ENCODE peak calls at places on chromosomes 2 and 18, in eight cellular contexts. F is CD4-positive, alpha-beta T cell; I is esophagus squamous epithelium; C is body of pancreas; K is GM13977; M is neural crest cell; A is tibial artery; R is PC-9. S is an unnamed sample.

GRCh38 chr2:36356199-36356989 is 816 bp downstream of the CRIM1 start:
- DNase-seq in A (peak; percentile 77), F (no peak), I (no peak), R (no peak), K (peak; percentile 40), M (peak; percentile 43), C (peak; percentile 54), S (peak; percentile 45)

GRCh38 chr2:48479923-48480322 is 50.0 kb upstream of the STON1 start:
- DNase-seq in I (no peak), C (no peak), K (no peak), F (no peak), A (no peak), M (no peak), R (no peak), S (no peak)

GRCh38 chr18:35049111-35050003 is 8.1 kb downstream of the MAPRE2 start:
- DNase-seq in A (no peak), C (no peak), R (no peak), K (no peak), F (no peak), M (no peak), I (no peak), S (no peak)

GRCh38 chr2:67255933-67256615 is 141.1 kb upstream of the ETAA1 start:
- DNase-seq in M (no peak), A (no peak), R (no peak), K (no peak), F (no peak), C (no peak), I (no peak), S (no peak)

GRCh38 chr18:38980420-38980819 is 1414.8 kb upstream of the CELF4 start:
- DNase-seq in M (no peak), K (no peak), F (no peak), I (no peak), R (no peak), A (no peak), C (no peak), S (no peak)

GRCh38 chr2:134352844-134353243 is 99.0 kb downstream of the MGAT5 start:
- DNase-seq in K (no peak), C (no peak), R (no peak), M (no peak), F (no peak), I (no peak), A (no peak), S (no peak)

GRCh38 chr2:12010779-12011178 is 264.3 kb downstream of the LPIN1 start:
- DNase-seq in K (no peak), R (no peak), F (no peak), I (no peak), M (no peak), C (no peak), A (no peak), S (no peak)

GRCh38 chr2:204129591-204130270 is 193.2 kb downstream of the ICOS start:
- DNase-seq in A (no peak), R (no peak), I (no peak), M (no peak), F (no peak), C (no peak), K (no peak), S (no peak)

GRCh38 chr18:7921938-7922587 is 354.9 kb downstream of the PTPRM start:
- DNase-seq in M (no peak), C (peak; percentile 27), R (peak; percentile 41), A (no peak), I (no peak), K (no peak), F (no peak), S (no peak)

GRCh38 chr2:158733430-158733755 is 61.7 kb upstream of the DAPL1 start:
- DNase-seq in R (no peak), K (no peak), F (no peak), I (no peak), A (no peak), C (no peak), M (no peak), S (no peak)

GRCh38 chr18:79399275-79400081 is 3.7 kb downstream of the NFATC1 start:
- DNase-seq in M (no peak), C (no peak), A (no peak), I (no peak), K (no peak), R (no peak), F (no peak), S (no peak)

GRCh38 chr2:7792031-7792651 is 874.9 kb downstream of the RNF144A start:
- DNase-seq in K (no peak), M (no peak), C (peak; percentile 77), R (no peak), F (no peak), I (no peak), A (no peak), S (no peak)

GRCh38 chr2:11757101-11757500 is 10.7 kb downstream of the LPIN1 start:
- DNase-seq in F (no peak), I (no peak), A (no peak), M (no peak), C (no peak), K (no peak), R (no peak), S (no peak)

GRCh38 chr18:44552706-44553105 is 128.0 kb upstream of the SETBP1 start:
- DNase-seq in I (no peak), F (no peak), A (no peak), C (no peak), M (no peak), K (no peak), R (no peak), S (no peak)

GRCh38 chr18:44543387-44543786 is 137.3 kb upstream of the SETBP1 start:
- DNase-seq in F (no peak), A (no peak), I (no peak), R (no peak), C (no peak), K (no peak), M (no peak), S (no peak)

GRCh38 chr18:44545359-44545985 is 135.2 kb upstream of the SETBP1 start:
- DNase-seq in I (no peak), K (no peak), M (no peak), A (no peak), F (no peak), C (no peak), R (no peak), S (no peak)

GRCh38 chr18:44546954-44547353 is 133.7 kb upstream of the SETBP1 start:
- DNase-seq in A (no peak), I (no peak), R (no peak), M (no peak), K (no peak), C (no peak), F (no peak), S (no peak)

DNA sequence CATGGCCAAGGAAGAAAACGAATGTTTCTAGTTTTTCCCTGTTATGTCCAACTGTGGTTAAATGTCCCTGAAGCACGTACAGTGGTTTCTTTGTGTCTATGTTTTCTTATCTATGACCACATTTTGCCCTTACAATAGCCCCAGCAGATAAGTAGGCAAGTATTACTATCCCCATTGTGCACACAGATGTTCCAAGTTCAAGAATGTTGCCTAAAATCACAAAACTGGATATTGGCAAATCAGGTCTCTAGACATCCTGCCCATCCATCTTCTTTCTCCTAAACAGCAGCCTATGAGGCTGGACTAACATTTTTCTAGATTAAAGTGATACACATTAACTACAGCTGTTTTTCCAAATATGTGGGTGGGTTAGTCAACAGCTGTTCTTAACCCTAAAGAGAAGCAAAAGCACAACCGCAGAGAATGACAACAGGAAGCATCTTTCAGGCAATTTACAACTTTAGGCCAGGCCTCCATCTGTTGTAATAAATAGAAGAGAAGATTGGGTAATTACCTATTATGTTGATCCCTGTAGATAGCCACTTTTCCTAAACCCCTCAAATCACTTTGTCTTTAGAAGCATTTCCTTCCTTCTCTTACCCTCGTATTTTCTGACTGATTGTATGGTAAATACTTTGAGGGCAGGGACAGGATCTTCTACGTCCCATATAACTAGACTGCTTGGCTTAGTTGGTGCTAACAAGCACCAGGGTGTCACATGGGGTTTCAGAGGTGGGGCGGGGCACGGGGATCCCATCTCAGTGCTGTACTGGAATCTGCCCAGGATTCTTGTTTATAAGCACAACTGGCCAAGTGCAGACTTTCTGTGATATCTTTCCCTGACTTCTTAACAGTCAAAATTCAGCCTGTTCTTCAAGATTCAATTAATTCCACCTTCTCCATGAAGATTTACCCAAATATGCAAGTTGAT is 132.1 kb upstream of the SETBP1 start:
- DNase-seq in A (no peak), M (no peak), K (no peak), R (no peak), C (no peak), F (no peak), I (no peak), S (no peak)
- TF ChIP-seq CTCF in A (no peak), M (no peak), K (no peak), R (no peak), C (no peak), F (no peak), I (no peak), S (no peak)

GRCh38 chr2:217837001-217837491 is 165.7 kb downstream of the TNS1 start:
- DNase-seq in K (no peak), A (peak; percentile 88), F (no peak), C (peak; percentile 42), R (no peak), I (no peak), M (peak; percentile 28), S (no peak)
- TF ChIP-seq CTCF in K (no peak), A (no peak), F (no peak), C (no peak), R (no peak), I (peak; percentile 19), M (no peak), S (no peak)

DNA sequence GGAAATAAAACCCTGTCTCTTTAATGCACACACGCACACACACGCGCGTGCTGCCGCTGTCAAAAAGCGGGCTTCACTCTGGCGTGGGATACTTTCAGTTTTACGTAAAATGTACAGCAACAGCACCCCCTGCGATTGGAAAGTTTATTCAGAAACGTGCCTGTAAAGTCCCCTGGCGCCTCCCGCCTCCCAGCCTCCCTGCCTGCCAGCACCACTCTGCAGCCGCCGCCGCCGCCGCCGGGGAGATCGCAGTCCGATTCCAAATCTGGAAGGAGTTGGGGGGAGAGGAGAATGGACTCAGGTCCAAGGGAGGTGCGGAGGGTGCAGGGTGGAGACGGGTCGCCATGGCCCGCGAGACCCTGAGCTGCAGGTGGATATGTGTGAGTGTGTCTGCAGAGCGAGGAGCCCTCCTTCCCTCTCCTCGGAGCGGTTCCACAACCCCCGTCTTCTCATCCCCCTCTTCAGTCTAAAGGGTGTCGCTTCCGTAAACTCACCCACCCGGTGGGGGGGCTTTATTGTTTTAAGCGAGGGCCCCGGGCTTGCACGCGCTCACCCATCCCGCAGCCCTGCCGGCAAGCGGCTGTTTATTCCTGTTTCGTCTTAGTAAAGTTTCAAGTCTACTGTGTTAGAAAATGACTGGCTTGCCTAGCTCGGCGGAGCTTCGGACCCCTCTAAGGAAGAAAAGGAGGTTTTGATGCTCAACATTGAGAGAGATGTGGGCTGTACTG is 1.8 kb upstream of the BCL11A start:
- DNase-seq in C (peak; percentile 76), I (no peak), R (peak; percentile 30), A (no peak), M (peak; percentile 45), F (no peak), K (peak; percentile 66), S (peak; percentile 69)
- TF ChIP-seq CTCF in C (peak; percentile 62), I (peak; percentile 14), R (no peak), A (no peak), M (peak; percentile 65), F (peak; percentile 32), K (peak; percentile 35), S (peak; percentile 29)

DNA sequence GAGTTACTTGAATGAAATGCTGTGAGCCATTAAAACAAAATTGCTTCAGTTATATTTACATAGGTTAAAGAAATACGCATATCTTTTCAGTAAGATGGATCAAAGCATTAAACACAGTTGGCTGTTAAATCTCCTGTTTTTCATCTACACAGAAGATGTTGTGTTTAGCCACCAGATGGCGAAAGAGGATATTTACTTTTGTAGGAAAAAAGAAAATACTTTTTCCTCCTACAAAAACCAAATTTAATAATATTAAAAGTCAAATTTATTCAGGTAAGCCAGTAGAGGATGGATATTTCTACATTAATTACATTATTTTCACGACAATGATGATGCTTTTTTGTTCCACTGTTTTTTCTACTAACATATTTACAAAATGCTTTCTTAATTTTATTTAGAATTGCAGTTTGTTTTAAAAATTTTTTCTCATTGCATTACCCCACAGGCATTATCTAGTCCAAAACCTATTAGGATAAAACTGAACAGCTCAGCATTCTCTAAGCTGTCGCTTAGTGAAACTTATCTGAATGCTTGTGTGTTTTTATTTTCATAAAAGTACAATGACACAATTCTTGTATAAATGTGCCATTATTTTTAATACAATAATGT is 173.7 kb downstream of the ASXL3 start:
- DNase-seq in F (no peak), K (no peak), A (no peak), C (no peak), M (no peak), R (no peak), I (no peak), S (no peak)
- TF ChIP-seq CTCF in F (no peak), K (peak; percentile 64), A (no peak), C (peak; percentile 51), M (peak; percentile 72), R (peak; percentile 48), I (peak; percentile 38), S (peak; percentile 62)